ENCODE peak calls at places on chromosomes 16 and 17, in five cellular contexts. U is gastrocnemius medialis; W is posterior vena cava; C is activated CD4-positive, alpha-beta T cell treated with anti-CD3 and anti-CD28 coated beads, Interleukin-2, amount 10 ng/mL, durations not matched to agents 7 days and 5 days; J is T-helper 2 cell. D is an unnamed sample.

GRCh38 chr16:57446530-57447141 is 549 bp downstream of the CIAPIN1 start:
- DNase-seq in C (peak), J (no peak), U (peak), W (no peak), D (peak)

GRCh38 chr16:23670137-23670776 is 8.4 kb upstream of the PLK1 start:
- DNase-seq in U (peak), W (no peak), J (peak), C (peak), D (no peak)

GRCh38 chr17:2954898-2955445 is 108.4 kb downstream of the OR1D5 start:
- DNase-seq in J (no peak), U (no peak), C (no peak), W (no peak), D (peak)

GRCh38 chr17:7589204-7589868 is 558 bp downstream of the SOX15 start:
- DNase-seq in U (peak), C (peak), W (peak), J (peak), D (peak)

GRCh38 chr16:20485408-20485807 is 34.1 kb downstream of the ACSM2A start:
- DNase-seq in W (no peak), C (no peak), U (no peak), J (no peak), D (no peak)

GRCh38 chr16:22132801-22133200 is 29.5 kb upstream of the SDR42E2 start:
- DNase-seq in U (no peak), C (no peak), J (no peak), W (no peak), D (no peak)

GRCh38 chr17:3960764-3961163 is 3.5 kb downstream of the ATP2A3 start:
- DNase-seq in U (no peak), C (no peak), W (no peak), J (no peak), D (peak)

GRCh38 chr17:30235386-30236296 is at the start of gene SLC6A4:
- DNase-seq in C (no peak), W (peak), U (no peak), J (no peak), D (peak)

GRCh38 chr16:48321307-48322036 is 63.7 kb downstream of the SIAH1 start:
- DNase-seq in W (no peak), U (no peak), C (no peak), J (no peak), D (no peak)

GRCh38 chr17:74738051-74738996 is 1.3 kb downstream of the RAB37 start:
- DNase-seq in J (peak), U (no peak), C (peak), W (no peak), D (peak)

GRCh38 chr16:1014771-1015495 is 33.4 kb downstream of the SOX8 start:
- DNase-seq in C (no peak), J (no peak), U (no peak), W (no peak), D (no peak)

GRCh38 chr16:853306-853705 is 52.8 kb upstream of the GNG13 start:
- DNase-seq in W (no peak), J (no peak), U (no peak), C (no peak), D (no peak)

GRCh38 chr17:42744283-42744805 is 496 bp downstream of the EZH1 start:
- DNase-seq in C (peak), W (no peak), J (peak), U (peak), D (peak)

GRCh38 chr16:84247844-84248243 is 8.0 kb upstream of the KCNG4 start:
- DNase-seq in W (no peak), U (no peak), J (no peak), C (no peak), D (no peak)

GRCh38 chr17:67030641-67031040 is 13.7 kb upstream of the CACNG1 start:
- DNase-seq in W (no peak), J (no peak), U (no peak), C (no peak), D (no peak)

GRCh38 chr17:17693253-17693954 is 12.1 kb downstream of the RAI1 start:
- DNase-seq in C (no peak), U (no peak), J (no peak), W (no peak), D (peak)

GRCh38 chr17:37067555-37068111 is 118.9 kb downstream of the AATF start:
- DNase-seq in J (no peak), U (peak), W (no peak), C (no peak), D (peak)

GRCh38 chr17:10210151-10210574 is 11.8 kb upstream of the GAS7 start:
- DNase-seq in J (no peak), C (no peak), W (no peak), U (no peak), D (no peak)

GRCh38 chr17:79650283-79650682 is 39.4 kb upstream of the RBFOX3 start:
- DNase-seq in J (no peak), W (peak), C (no peak), U (no peak), D (no peak)

GRCh38 chr17:50062323-50063243 is 6.7 kb downstream of the ITGA3 start:
- DNase-seq in C (no peak), J (no peak), U (peak), W (no peak), D (no peak)

GRCh38 chr17:81018044-81018802 is 16.7 kb upstream of the BAIAP2 start:
- DNase-seq in U (no peak), C (peak), J (no peak), W (no peak), D (peak)

GRCh38 chr17:61152898-61153297 is 246.7 kb upstream of the TBX2 start:
- DNase-seq in C (no peak), U (no peak), J (no peak), W (no peak), D (peak)

GRCh38 chr16:75627856-75628255 is 4.8 kb upstream of the ADAT1 start:
- DNase-seq in W (no peak), J (no peak), U (no peak), C (no peak), D (no peak)

GRCh38 chr16:85810097-85810741 is 10.7 kb downstream of the COX4I1 start:
- DNase-seq in C (no peak), J (no peak), U (no peak), W (no peak), D (no peak)

GRCh38 chr17:48631693-48632578 is 5.8 kb upstream of the HOXB9 start:
- DNase-seq in J (no peak), U (no peak), C (no peak), W (peak), D (no peak)

GRCh38 chr17:64118452-64118979 is 11.4 kb downstream of the ERN1 start:
- DNase-seq in C (no peak), W (no peak), U (no peak), J (no peak), D (no peak)

GRCh38 chr17:64411999-64412771 is 21.5 kb upstream of the PECAM1 start:
- DNase-seq in J (no peak), W (peak), C (no peak), U (peak), D (no peak)

GRCh38 chr16:4306439-4307214 is 9.2 kb upstream of the GLIS2 start:
- DNase-seq in W (no peak), C (peak), J (no peak), U (no peak), D (peak)